ENCODE peak calls at places on chromosomes 13 and 19, in nine cellular contexts. V is cardiac fibroblast, Z is lower leg skin, T is T1000, O is adrenal gland, X is GM04504, C is fibroblast of mammary gland, Q is C1 segment of cervical spinal cord, L is anterior cingulate cortex. B is an unnamed sample.

GRCh38 chr13:67224148-67224846 is 5.8 kb downstream of the PCDH9 start:
- DNase-seq in T (no peak), O (peak), V (peak), Q (peak), C (peak), X (peak), L (peak), Z (peak), B (peak)

GRCh38 chr13:107574517-107575215 is 640.7 kb downstream of the LIG4 start:
- DNase-seq in C (no peak), X (no peak), Z (no peak), V (no peak), Q (no peak), O (no peak), L (no peak), T (no peak), B (no peak)

GRCh38 chr19:38993271-38993670 is 17.7 kb upstream of the FBXO17 start:
- DNase-seq in C (peak), V (peak), Q (no peak), X (no peak), O (peak), L (no peak), T (peak), Z (peak), B (no peak)

GRCh38 chr19:4640247-4641000 is 1.1 kb downstream of the TNFAIP8L1 start:
- DNase-seq in T (no peak), C (no peak), V (no peak), L (no peak), Z (no peak), X (no peak), O (no peak), Q (no peak), B (no peak)

GRCh38 chr19:42411581-42412178 is 15.5 kb downstream of the LIPE start:
- DNase-seq in C (no peak), L (no peak), X (no peak), Q (no peak), V (no peak), O (no peak), T (no peak), Z (no peak), B (no peak)

GRCh38 chr13:109611912-109612691 is 174.3 kb downstream of the IRS2 start:
- DNase-seq in O (no peak), C (no peak), Q (no peak), L (no peak), T (no peak), X (no peak), V (no peak), Z (no peak), B (no peak)

GRCh38 chr13:113023217-113023597 is 54.2 kb downstream of the MCF2L start:
- DNase-seq in V (peak), C (no peak), L (no peak), Q (no peak), O (no peak), T (no peak), X (no peak), Z (no peak), B (no peak)

GRCh38 chr19:19098084-19098702 is 34.4 kb downstream of the SLC25A42 start:
- DNase-seq in X (no peak), O (no peak), L (no peak), T (no peak), Z (no peak), Q (no peak), V (no peak), C (no peak), B (no peak)

GRCh38 chr13:21670006-21670882 is 629 bp upstream of the FGF9 start:
- DNase-seq in Q (no peak), X (no peak), T (peak), L (no peak), V (peak), C (peak), O (peak), Z (no peak), B (no peak)

GRCh38 chr13:25847145-25847544 is 204.7 kb downstream of the SHISA2 start:
- DNase-seq in L (no peak), X (no peak), Q (no peak), O (no peak), Z (no peak), C (no peak), V (no peak), T (no peak), B (no peak)

GRCh38 chr19:18412610-18413239 is 6.5 kb upstream of the SSBP4 start:
- DNase-seq in L (no peak), Q (no peak), V (no peak), C (no peak), Z (peak), T (no peak), X (no peak), O (no peak), B (no peak)

GRCh38 chr19:37551123-37551993 is 43.2 kb downstream of the ZNF571 start:
- DNase-seq in Z (no peak), L (no peak), T (peak), O (no peak), C (peak), Q (no peak), X (peak), V (peak), B (peak)

B was measured in AG04450.